ENCODE peak calls at places on chromosomes 6 and 20, in seven cellular contexts. Z is colonic mucosa, T is cardiac fibroblast, Y is endodermal cell, I is fibroblast of lung, J is adrenal gland, H is sigmoid colon. D is an unnamed sample.

GRCh38 chr20:2840967-2841531 is 504 bp downstream of the VPS16 start:
- DNase-seq in Z (peak), J (peak), I (peak), Y (peak), T (peak), H (peak), D (no peak)

GRCh38 chr6:107866606-107867301 is 42.6 kb upstream of the SCML4 start:
- DNase-seq in T (peak), Z (peak), J (no peak), I (peak), Y (no peak), H (no peak), D (no peak)

GRCh38 chr20:59525500-59526241 is 78.7 kb upstream of the PHACTR3 start:
- DNase-seq in J (peak), I (peak), H (no peak), T (peak), Z (peak), Y (peak), D (peak)

GRCh38 chr6:120198033-120198432 is 848.5 kb upstream of the MAN1A1 start:
- DNase-seq in J (peak), T (peak), I (peak), H (no peak), Z (no peak), Y (peak), D (no peak)

GRCh38 chr20:62489186-62489939 is 13.6 kb upstream of the GATA5 start:
- DNase-seq in Y (no peak), J (peak), I (peak), T (no peak), Z (no peak), H (no peak), D (no peak)

GRCh38 chr6:152863618-152864326 is 113.2 kb downstream of the VIP start:
- DNase-seq in H (no peak), Z (peak), I (peak), Y (peak), J (peak), T (peak), D (peak)

GRCh38 chr6:83429857-83430605 is 820 bp downstream of the ME1 start:
- DNase-seq in H (no peak), J (peak), Z (peak), T (peak), Y (peak), I (peak), D (no peak)

GRCh38 chr6:167827588-167828324 is 1.0 kb downstream of the AFDN start:
- DNase-seq in T (peak), Y (peak), J (peak), I (peak), H (peak), Z (peak), D (no peak)

GRCh38 chr6:134161036-134161435 is 108.6 kb upstream of the SLC2A12 start:
- DNase-seq in H (no peak), Z (no peak), J (no peak), I (peak), Y (no peak), T (no peak), D (no peak)

GRCh38 chr6:130010387-130010786 is 8.0 kb upstream of the L3MBTL3 start:
- DNase-seq in I (no peak), J (no peak), Y (no peak), T (no peak), Z (no peak), H (no peak), D (no peak)

GRCh38 chr20:61099786-61100185 is 152.3 kb upstream of the CDH4 start:
- DNase-seq in Z (no peak), J (no peak), Y (no peak), T (no peak), I (no peak), H (peak), D (no peak)

GRCh38 chr6:101539510-101540245 is 146.2 kb downstream of the GRIK2 start:
- DNase-seq in J (no peak), I (peak), H (no peak), Z (no peak), Y (no peak), T (peak), D (no peak)

GRCh38 chr6:27059621-27060425 is 187.7 kb upstream of the PRSS16 start:
- DNase-seq in J (no peak), Z (peak), T (no peak), H (no peak), Y (no peak), I (no peak), D (no peak)

GRCh38 chr6:143620461-143620860 is 57.3 kb upstream of the PHACTR2 start:
- DNase-seq in Y (no peak), H (no peak), Z (no peak), I (peak), T (peak), J (no peak), D (no peak)

GRCh38 chr6:46263709-46264091 is 92.9 kb upstream of the ENPP5 start:
- DNase-seq in H (no peak), T (peak), J (no peak), Z (no peak), Y (no peak), I (peak), D (no peak)

GRCh38 chr6:87904041-87904440 is 143.6 kb upstream of the SPACA1 start:
- DNase-seq in T (no peak), J (no peak), I (no peak), Z (no peak), Y (no peak), H (no peak), D (peak)

GRCh38 chr6:22826961-22827360 is 257.6 kb downstream of the HDGFL1 start:
- DNase-seq in H (no peak), I (peak), Z (no peak), J (no peak), T (no peak), Y (no peak), D (no peak)

GRCh38 chr6:131923356-131923755 is 27.8 kb downstream of the CCN2 start:
- DNase-seq in H (peak), T (peak), J (no peak), I (peak), Z (peak), Y (peak), D (peak)

GRCh38 chr6:40947876-40948514 is 91.0 kb downstream of the UNC5CL start:
- DNase-seq in Z (no peak), H (no peak), I (peak), J (no peak), Y (peak), T (peak), D (peak)

GRCh38 chr20:53739799-53740785 is 146.5 kb upstream of the ZNF217 start:
- DNase-seq in Z (no peak), I (peak), Y (no peak), J (no peak), T (peak), H (no peak), D (peak)

GRCh38 chr20:44355503-44356352 is at the start of gene HNF4A:
- DNase-seq in T (no peak), H (no peak), Z (peak), Y (no peak), I (no peak), J (no peak), D (no peak)

GRCh38 chr6:153790048-153790447 is 249.0 kb upstream of the OPRM1 start:
- DNase-seq in Y (peak), Z (peak), I (peak), T (peak), J (peak), H (no peak), D (peak)

GRCh38 chr6:5665173-5665572 is 341.6 kb downstream of the NRN1 start:
- DNase-seq in I (no peak), Y (no peak), T (no peak), Z (no peak), J (no peak), H (no peak), D (no peak)

GRCh38 chr20:36865076-36865860 is 10.7 kb upstream of the TLDC2 start:
- DNase-seq in Y (no peak), Z (no peak), I (no peak), J (no peak), H (no peak), T (no peak), D (no peak)

GRCh38 chr20:36106606-36107005 is 47.9 kb upstream of the EPB41L1 start:
- DNase-seq in Y (no peak), Z (no peak), H (no peak), I (no peak), T (no peak), J (no peak), D (no peak)

GRCh38 chr6:89007209-89008001 is 44.0 kb upstream of the RNGTT start:
- DNase-seq in Y (no peak), T (no peak), Z (no peak), H (no peak), J (no peak), I (no peak), D (no peak)
- H3K4me3 ChIP-seq in Y (no peak), T (no peak), Z (no peak), H (no peak), J (no peak), I (no peak), D (no peak)

DNA sequence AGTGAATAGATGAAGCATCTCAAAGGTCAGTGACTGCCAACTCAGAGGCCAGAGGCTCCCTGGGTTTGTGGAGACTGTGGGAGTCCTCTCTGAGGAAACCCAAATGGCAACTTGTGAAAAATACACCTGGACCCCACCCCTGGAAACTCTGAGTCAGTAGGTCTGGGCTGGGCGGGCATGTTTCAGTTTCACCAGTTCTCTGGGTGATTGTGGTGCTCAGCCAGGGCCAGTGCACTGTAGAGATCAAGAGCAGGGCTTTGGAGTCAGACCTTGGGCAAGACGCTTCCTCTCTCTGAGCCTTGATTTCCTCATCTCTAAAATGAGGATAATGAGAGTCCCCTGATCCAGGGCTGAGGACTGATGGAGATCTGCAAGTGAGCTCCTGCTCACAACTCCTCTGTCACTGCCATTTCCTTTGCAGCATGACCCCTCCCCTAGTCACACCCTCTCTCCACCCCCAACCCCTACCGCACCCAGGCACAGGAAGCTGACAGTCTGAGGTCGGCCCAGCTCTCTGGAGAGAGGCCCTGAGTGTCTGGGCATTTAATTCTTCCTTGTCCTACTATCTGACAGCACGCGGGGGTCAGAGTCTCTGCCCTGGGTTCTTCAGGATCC is 5.1 kb downstream of the DEF6 start:
- DNase-seq in H (peak), I (peak), T (peak), J (peak), Z (peak), Y (peak), D (peak)
- H3K4me3 ChIP-seq in H (no peak), I (no peak), T (no peak), J (no peak), Z (no peak), Y (peak), D (no peak)

GRCh38 chr6:34534146-34534545 is 22.0 kb downstream of the SPDEF start:
- DNase-seq in H (no peak), Y (no peak), I (no peak), J (no peak), T (no peak), Z (no peak), D (no peak)

GRCh38 chr6:34532230-34532629 is 23.9 kb downstream of the SPDEF start:
- DNase-seq in H (no peak), Z (no peak), T (no peak), J (no peak), I (no peak), Y (no peak), D (no peak)

GRCh38 chr6:34529665-34530327 is 26.3 kb downstream of the SPDEF start:
- DNase-seq in H (no peak), Z (peak), Y (no peak), J (no peak), I (no peak), T (peak), D (no peak)

GRCh38 chr6:34530753-34531365 is 25.3 kb downstream of the SPDEF start:
- DNase-seq in I (no peak), Z (no peak), H (no peak), J (no peak), T (no peak), Y (no peak), D (no peak)

GRCh38 chr6:34531580-34532201 is 24.4 kb downstream of the SPDEF start:
- DNase-seq in H (peak), Z (no peak), T (peak), J (peak), I (peak), Y (peak), D (no peak)
- H3K4me3 ChIP-seq in H (no peak), Z (no peak), T (peak), J (no peak), I (no peak), Y (no peak), D (no peak)

DNA sequence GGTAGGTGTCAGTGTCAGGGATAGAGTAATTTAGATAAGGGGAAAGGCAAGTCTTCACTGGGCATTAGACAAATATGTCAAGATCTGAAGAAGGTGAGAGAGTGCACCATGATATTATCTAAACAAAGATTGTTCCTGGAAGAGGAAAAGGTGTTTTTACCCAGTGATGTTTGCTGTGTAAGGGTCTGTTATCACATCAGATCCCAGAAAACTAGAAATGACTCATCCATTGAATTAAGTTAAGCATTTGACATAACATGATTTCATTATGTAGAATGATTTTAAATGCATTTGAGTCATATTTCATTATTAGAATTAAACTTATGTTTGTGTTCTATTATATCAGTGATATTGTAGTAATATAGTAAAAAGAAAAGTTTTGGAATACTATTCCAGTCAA is 1279.5 kb upstream of the CITED2 start:
- DNase-seq in H (no peak), T (no peak), J (no peak), I (no peak), Y (no peak), Z (no peak), D (no peak)
- H3K4me3 ChIP-seq in H (no peak), T (no peak), J (no peak), I (no peak), Y (no peak), Z (no peak), D (no peak)

GRCh38 chr20:25309395-25310267 is 61.7 kb downstream of the PYGB start:
- DNase-seq in J (peak), Z (peak), I (peak), T (peak), Y (no peak), H (peak), D (no peak)
- H3K4me3 ChIP-seq in J (no peak), Z (no peak), I (peak), T (peak), Y (no peak), H (no peak), D (no peak)

D was measured in NT2/D1.